ENCODE peak calls at places on chromosome 7, in six cellular contexts. Z, Q, T, M, N and D are unnamed samples. For H3K4me1, the result is how much of the 10 kb centered on the place peaks cover.

GRCh38 chr7:78261302-78261701 is 462.7 kb downstream of the PHTF2 start:
- DNase-seq in M (no peak), T (no peak), Q (no peak), Z (no peak), N (no peak), D (no peak)

GRCh38 chr7:45131891-45132290 is 20.4 kb upstream of the TBRG4 start:
- DNase-seq in T (no peak), Q (no peak), M (no peak), Z (no peak), N (no peak), D (no peak)

GRCh38 chr7:74292757-74293576 is 3.8 kb downstream of the CLIP2 start:
- DNase-seq in Z (no peak), Q (no peak), M (no peak), T (peak), N (no peak), D (no peak)

GRCh38 chr7:100515072-100515532 is 23.9 kb upstream of the AGFG2 start:
- DNase-seq in Q (no peak), T (no peak), M (no peak), Z (no peak), N (peak), D (no peak)

GRCh38 chr7:15829689-15830088 is 143.2 kb upstream of the MEOX2 start:
- DNase-seq in Z (no peak), T (no peak), M (no peak), Q (peak), N (no peak), D (no peak)

GRCh38 chr7:47482013-47482761 is 99.7 kb downstream of the TNS3 start:
- DNase-seq in T (peak), Z (no peak), Q (no peak), M (no peak), N (peak), D (peak)

GRCh38 chr7:155763721-155764431 is 48.4 kb downstream of the SHH start:
- DNase-seq in M (no peak), T (no peak), N (peak), Q (no peak), Z (no peak), D (no peak)

GRCh38 chr7:17680943-17681351 is 259.3 kb downstream of the SNX13 start:
- DNase-seq in Z (no peak), M (no peak), Q (no peak), N (peak), T (no peak), D (no peak)

GRCh38 chr7:28672397-28672797 is 260.1 kb downstream of the CREB5 start:
- DNase-seq in Q (no peak), N (no peak), M (no peak), T (no peak), Z (no peak), D (no peak)

GRCh38 chr7:136897676-136898075 is 29.2 kb downstream of the CHRM2 start:
- DNase-seq in Q (no peak), T (no peak), N (no peak), M (no peak), Z (no peak), D (no peak)

GRCh38 chr7:159026271-159027047 is 118.2 kb downstream of the VIPR2 start:
- DNase-seq in Z (peak), Q (no peak), M (peak), T (no peak), N (no peak), D (no peak)

GRCh38 chr7:6443372-6443941 is 4.3 kb downstream of the DAGLB start:
- DNase-seq in N (peak), Z (no peak), M (no peak), T (no peak), Q (no peak), D (no peak)

GRCh38 chr7:136064627-136065237 is 87.6 kb upstream of the MTPN start:
- DNase-seq in Q (no peak), T (no peak), N (no peak), Z (no peak), M (no peak), D (no peak)

GRCh38 chr7:45589061-45589460 is 14.9 kb downstream of the ADCY1 start:
- DNase-seq in Q (no peak), M (peak), T (no peak), N (no peak), Z (peak), D (no peak)

GRCh38 chr7:143372070-143372469 is 9.1 kb upstream of the ZYX start:
- DNase-seq in M (no peak), T (no peak), N (peak), Z (no peak), Q (peak), D (no peak)

GRCh38 chr7:25250386-25250785 is 22.1 kb upstream of the NPVF start:
- DNase-seq in Z (no peak), Q (no peak), N (no peak), T (no peak), M (no peak), D (no peak)

GRCh38 chr7:129522088-129522970 is 20.0 kb downstream of the SMKR1 start:
- DNase-seq in M (no peak), N (no peak), Z (no peak), T (peak), Q (no peak), D (no peak)

GRCh38 chr7:65953890-65954289 is 28.1 kb downstream of the GUSB start:
- DNase-seq in Q (no peak), M (peak), T (no peak), N (no peak), Z (no peak), D (no peak)

GRCh38 chr7:131111081-131111576 is 216.5 kb upstream of the MKLN1 start:
- DNase-seq in Z (no peak), N (peak), M (no peak), T (peak), Q (no peak), D (no peak)

GRCh38 chr7:26368542-26368941 is 76.9 kb downstream of the SNX10 start:
- DNase-seq in M (no peak), N (peak), Z (no peak), T (no peak), Q (no peak), D (no peak)

GRCh38 chr7:105854516-105854915 is 21.9 kb downstream of the ATXN7L1 start:
- DNase-seq in T (no peak), N (no peak), Z (no peak), Q (no peak), M (no peak), D (no peak)

GRCh38 chr7:98205162-98205845 is 5.9 kb upstream of the BHLHA15 start:
- DNase-seq in T (no peak), N (no peak), Z (no peak), Q (no peak), M (peak), D (no peak)

GRCh38 chr7:5255832-5256231 is 26.9 kb upstream of the SLC29A4 start:
- DNase-seq in M (no peak), T (no peak), Q (no peak), Z (no peak), N (no peak), D (no peak)

GRCh38 chr7:445563-446288 is 73.9 kb downstream of the PDGFA start:
- DNase-seq in Z (no peak), M (no peak), Q (no peak), T (no peak), N (no peak), D (no peak)
- H3K4me3 ChIP-seq in Z (no peak), M (no peak), Q (no peak), T (no peak), N (no peak), D (no peak)

DNA sequence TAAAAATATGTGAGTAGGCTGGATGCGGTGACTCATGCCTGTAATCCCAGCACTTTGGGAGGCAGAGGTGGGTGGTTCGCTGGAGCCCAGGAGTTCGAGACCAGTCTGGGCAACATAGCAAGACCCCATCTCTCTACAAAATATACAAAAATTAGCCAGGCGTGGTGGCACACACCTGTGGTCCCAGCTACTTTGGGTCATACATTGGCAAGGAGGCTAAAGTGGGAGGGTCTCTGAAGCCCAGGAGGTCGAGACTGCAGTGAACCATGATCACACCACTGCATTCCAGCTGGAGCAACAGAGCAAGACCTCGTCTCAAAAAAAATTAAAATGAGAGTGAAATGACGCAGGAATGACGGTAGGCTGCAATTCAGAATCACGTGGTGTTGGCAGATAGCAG is 64.7 kb upstream of the SH2B2 start:
- DNase-seq in T (no peak), Z (no peak), M (no peak), N (no peak), Q (no peak), D (no peak)
- H3K4me1 ChIP-seq in T (under half), Z (under half), M (under half), N (under half), Q (under half), D (under half)

DNA sequence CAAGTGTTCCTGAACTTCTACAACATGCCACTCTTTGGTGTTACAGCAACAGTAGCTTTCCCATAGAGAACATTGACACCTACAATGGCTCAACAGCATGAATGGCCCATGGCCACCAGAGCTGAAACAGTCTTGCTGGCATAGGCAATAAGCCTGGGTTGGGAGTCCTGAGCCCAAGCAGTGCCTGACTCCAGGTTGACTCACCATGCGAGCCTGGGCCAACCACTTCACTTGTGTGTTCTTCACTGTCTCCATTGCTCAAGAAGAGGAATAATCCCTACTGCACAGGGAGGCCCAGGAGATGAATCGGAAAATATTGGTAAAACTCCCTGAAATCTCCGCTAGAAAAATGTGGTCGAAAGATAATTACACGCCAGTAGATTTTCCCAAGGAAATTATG is 89.2 kb upstream of the INHBA start:
- DNase-seq in Q (no peak), Z (no peak), T (no peak), M (no peak), N (no peak), D (no peak)
- TF ChIP-seq POLR2A in Q (no peak), Z (no peak), T (no peak), M (no peak), N (no peak), D (no peak)

GRCh38 chr7:101993311-101993710 is 175.9 kb downstream of the CUX1 start:
- DNase-seq in T (no peak), Q (no peak), N (no peak), M (no peak), Z (no peak), D (no peak)

GRCh38 chr7:101995121-101995520 is 177.7 kb downstream of the CUX1 start:
- DNase-seq in N (peak), M (no peak), Z (no peak), T (no peak), Q (no peak), D (no peak)

GRCh38 chr7:101990811-101991418 is 173.5 kb downstream of the CUX1 start:
- DNase-seq in N (no peak), Q (no peak), T (no peak), M (no peak), Z (no peak), D (no peak)

GRCh38 chr7:101989101-101989500 is 171.7 kb downstream of the CUX1 start:
- DNase-seq in T (no peak), M (no peak), Q (no peak), Z (no peak), N (no peak), D (no peak)

GRCh38 chr7:101991860-101992259 is 174.4 kb downstream of the CUX1 start:
- DNase-seq in M (no peak), Z (no peak), Q (no peak), T (no peak), N (no peak), D (no peak)
- H3K4me3 ChIP-seq in M (no peak), Z (no peak), Q (no peak), T (no peak), N (no peak), D (no peak)

GRCh38 chr7:157299613-157300405 is 37.0 kb upstream of the DNAJB6 start:
- DNase-seq in Q (no peak), T (peak), Z (no peak), N (no peak), M (no peak), D (no peak)

GRCh38 chr7:157299317-157299612 is 37.5 kb upstream of the DNAJB6 start:
- DNase-seq in M (no peak), T (no peak), Z (no peak), Q (no peak), N (no peak), D (no peak)

GRCh38 chr7:157300406-157300770 is 36.4 kb upstream of the DNAJB6 start:
- DNase-seq in N (no peak), M (no peak), Z (no peak), T (no peak), Q (no peak), D (no peak)

GRCh38 chr7:157306836-157307533 is 29.8 kb upstream of the DNAJB6 start:
- DNase-seq in Q (no peak), M (no peak), Z (no peak), T (no peak), N (no peak), D (no peak)

GRCh38 chr7:157302314-157302711 is 34.5 kb upstream of the DNAJB6 start:
- DNase-seq in N (no peak), T (no peak), Q (no peak), Z (no peak), M (no peak), D (peak)
- H3K4me1 ChIP-seq in N (under half), T (under half), Q (under half), Z (under half), M (under half), D (under half)